ENCODE peak calls at places on chromosomes 11 and 22, in eight cellular contexts. W is CD8-positive, alpha-beta T cell; R is cardiac fibroblast; Y is endodermal cell; G is neural crest cell; X is AG04450; C is endothelial cell; M is MM.1S. H is an unnamed sample.

GRCh38 chr22:27798526-27799333 is 2.8 kb downstream of the MN1 start:
- DNase-seq in W (no peak), R (peak; percentile 54), Y (peak; percentile 83), G (peak; percentile 31), X (no peak), C (no peak), M (no peak), H (no peak)

GRCh38 chr11:2810401-2811205 is 75.0 kb downstream of the CDKN1C start:
- DNase-seq in W (no peak), R (no peak), Y (no peak), G (no peak), X (no peak), C (no peak), M (no peak), H (no peak)

GRCh38 chr11:67300756-67301312 is 2.5 kb upstream of the SSH3 start:
- DNase-seq in W (no peak), R (no peak), Y (no peak), G (no peak), X (no peak), C (no peak), M (no peak), H (no peak)

GRCh38 chr22:20239063-20239950 is 28.8 kb downstream of the RTN4R start:
- DNase-seq in W (no peak), R (peak; percentile 19), Y (peak; percentile 67), G (no peak), X (no peak), C (no peak), M (no peak), H (no peak)

GRCh38 chr11:131867457-131868257 is 497.2 kb downstream of the NTM start:
- DNase-seq in W (no peak), R (peak; percentile 94), Y (peak; percentile 92), G (peak; percentile 69), X (peak; percentile 81), C (peak; percentile 82), M (peak; percentile 34), H (peak; percentile 1)

GRCh38 chr11:58075781-58076180 is 45.0 kb downstream of the OR6Q1 start:
- DNase-seq in W (no peak), R (peak; percentile 67), Y (no peak), G (no peak), X (no peak), C (no peak), M (no peak), H (peak; percentile 26)

GRCh38 chr11:96426356-96427103 is 36.7 kb downstream of the JRKL start:
- DNase-seq in W (no peak), R (peak; percentile 70), Y (no peak), G (no peak), X (peak; percentile 21), C (no peak), M (peak; percentile 34), H (no peak)

GRCh38 chr22:32142600-32142999 is 16.5 kb downstream of the C22orf42 start:
- DNase-seq in W (no peak), R (no peak), Y (no peak), G (no peak), X (no peak), C (no peak), M (no peak), H (no peak)

GRCh38 chr11:112128483-112129121 is 35.3 kb downstream of the IL18 start:
- DNase-seq in W (no peak), R (peak; percentile 80), Y (no peak), G (no peak), X (peak; percentile 10), C (no peak), M (no peak), H (peak; percentile 36)

GRCh38 chr11:90845126-90845525 is 622.3 kb upstream of the CHORDC1 start:
- DNase-seq in W (no peak), R (no peak), Y (no peak), G (no peak), X (no peak), C (no peak), M (no peak), H (no peak)

GRCh38 chr11:95299078-95299611 is 68.1 kb upstream of the SESN3 start:
- DNase-seq in W (no peak), R (no peak), Y (no peak), G (no peak), X (no peak), C (no peak), M (no peak), H (no peak)

GRCh38 chr11:2272946-2273280 is 2.5 kb upstream of the ASCL2 start:
- DNase-seq in W (no peak), R (no peak), Y (no peak), G (no peak), X (no peak), C (no peak), M (no peak), H (no peak)

GRCh38 chr11:2466869-2467694 is 22.3 kb downstream of the KCNQ1 start:
- DNase-seq in W (peak; percentile 79), R (no peak), Y (peak; percentile 31), G (no peak), X (no peak), C (no peak), M (peak; percentile 85), H (no peak)

GRCh38 chr22:24088796-24089195 is 77.7 kb downstream of the CABIN1 start:
- DNase-seq in W (no peak), R (no peak), Y (peak; percentile 55), G (no peak), X (no peak), C (no peak), M (no peak), H (no peak)

GRCh38 chr11:132217856-132218255 is 847.4 kb downstream of the NTM start:
- DNase-seq in W (no peak), R (no peak), Y (no peak), G (no peak), X (no peak), C (no peak), M (no peak), H (no peak)

GRCh38 chr11:14184548-14184947 is 174.4 kb downstream of the RRAS2 start:
- DNase-seq in W (no peak), R (no peak), Y (no peak), G (no peak), X (no peak), C (no peak), M (no peak), H (no peak)

GRCh38 chr11:131495417-131495816 is 125.0 kb downstream of the NTM start:
- DNase-seq in W (no peak), R (no peak), Y (no peak), G (no peak), X (no peak), C (no peak), M (no peak), H (no peak)

GRCh38 chr11:71927813-71928738 is at the start of gene XNDC1N:
- DNase-seq in W (no peak), R (peak; percentile 92), Y (peak; percentile 89), G (peak; percentile 61), X (peak; percentile 56), C (peak; percentile 35), M (peak; percentile 89), H (peak; percentile 70)

GRCh38 chr11:111635706-111636045 is 33.4 kb downstream of the SIK2 start:
- DNase-seq in W (no peak), R (peak; percentile 63), Y (no peak), G (no peak), X (peak; percentile 29), C (no peak), M (no peak), H (no peak)

GRCh38 chr11:26839911-26840705 is 118.2 kb upstream of the SLC5A12 start:
- DNase-seq in W (no peak), R (no peak), Y (no peak), G (no peak), X (no peak), C (no peak), M (no peak), H (no peak)

GRCh38 chr22:46390652-46391301 is 55.3 kb downstream of the TRMU start:
- DNase-seq in W (no peak), R (peak; percentile 61), Y (peak; percentile 65), G (no peak), X (peak; percentile 6), C (no peak), M (no peak), H (peak; percentile 73)

GRCh38 chr11:9092846-9093778 is 1.7 kb upstream of the SCUBE2 start:
- DNase-seq in W (no peak), R (peak; percentile 6), Y (no peak), G (no peak), X (no peak), C (no peak), M (no peak), H (no peak)
- TF ChIP-seq CTCF in W (no peak), R (peak; percentile 30), Y (peak; percentile 52), G (peak; percentile 25), X (peak; percentile 45), C (no peak), M (peak; percentile 19), H (peak; percentile 20)

GRCh38 chr11:119361056-119361787 is 14.7 kb upstream of the MFRP start:
- DNase-seq in W (no peak), R (peak; percentile 74), Y (peak; percentile 90), G (no peak), X (peak; percentile 55), C (no peak), M (peak; percentile 30), H (no peak)
- TF ChIP-seq CTCF in W (no peak), R (no peak), Y (no peak), G (no peak), X (no peak), C (no peak), M (no peak), H (no peak)

GRCh38 chr11:11324090-11324489 is 29.0 kb downstream of the CSNK2A3 start:
- DNase-seq in W (no peak), R (peak; percentile 2), Y (no peak), G (no peak), X (no peak), C (no peak), M (no peak), H (no peak)
- TF ChIP-seq CTCF in W (no peak), R (no peak), Y (no peak), G (no peak), X (no peak), C (no peak), M (no peak), H (no peak)

DNA sequence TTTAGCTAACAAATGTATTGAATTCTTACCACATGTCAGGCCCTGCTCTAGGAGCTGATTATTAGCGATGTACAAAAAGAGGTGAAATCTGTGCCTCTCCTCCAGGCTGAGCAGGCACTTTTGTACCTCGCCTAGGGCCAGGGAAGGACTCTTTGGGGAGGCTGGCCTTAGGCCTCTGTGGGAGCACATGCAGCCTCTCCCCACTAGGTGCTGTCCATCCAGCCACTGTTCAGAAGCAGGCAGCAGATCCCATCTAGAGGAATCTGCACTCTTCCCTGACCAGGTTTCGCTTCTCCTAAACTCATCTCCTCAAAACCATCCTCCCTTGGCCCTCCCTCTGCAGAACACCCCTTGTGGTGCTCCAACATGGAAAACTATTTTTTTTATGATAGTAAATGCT is 51.9 kb upstream of the WT1 start:
- DNase-seq in W (no peak), R (peak; percentile 11), Y (peak; percentile 72), G (no peak), X (no peak), C (peak; percentile 25), M (no peak), H (peak; percentile 13)
- TF ChIP-seq CTCF in W (no peak), R (peak; percentile 47), Y (peak; percentile 70), G (peak; percentile 41), X (peak; percentile 29), C (peak; percentile 36), M (no peak), H (no peak)

DNA sequence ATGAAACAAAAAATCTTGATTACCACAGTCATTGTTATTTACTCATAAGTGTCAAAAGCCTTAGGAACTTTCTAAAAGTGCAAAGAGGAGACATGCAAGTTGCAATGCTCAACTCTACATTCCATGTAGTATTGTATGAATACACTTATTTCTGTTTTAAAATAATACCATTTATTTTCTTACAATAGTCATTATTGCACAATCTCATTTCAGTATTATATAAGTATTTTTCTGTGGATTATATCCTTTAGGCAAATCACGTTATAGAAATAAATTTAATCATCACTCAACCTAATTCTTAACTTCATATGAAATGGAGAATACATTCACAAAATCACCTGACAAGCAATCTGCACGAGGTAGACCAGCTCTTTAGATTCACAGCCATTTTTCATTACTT is 98.8 kb downstream of the ARHGAP32 start:
- DNase-seq in W (no peak), R (no peak), Y (no peak), G (no peak), X (no peak), C (no peak), M (no peak), H (no peak)
- TF ChIP-seq CTCF in W (no peak), R (no peak), Y (no peak), G (no peak), X (no peak), C (no peak), M (no peak), H (no peak)